ENCODE peak calls at places on chromosomes 13 and 19, in ten cellular contexts. N, U, E, G, P, D, T, J, K and R are unnamed samples.

GRCh38 chr13:40168425-40169155 is 497.9 kb downstream of the FOXO1 start:
- DNase-seq in N (no peak), U (no peak), E (peak), G (no peak), P (no peak), D (no peak), T (no peak), J (peak), K (no peak), R (peak)

GRCh38 chr13:102726430-102726829 is 31.6 kb upstream of the METTL21C start:
- DNase-seq in N (no peak), U (no peak), E (no peak), G (no peak), P (no peak), D (no peak), T (no peak), J (peak), K (peak), R (peak)

GRCh38 chr19:5485286-5485636 is 30.0 kb downstream of the ZNRF4 start:
- DNase-seq in N (no peak), U (no peak), E (no peak), G (no peak), P (no peak), D (no peak), T (no peak), J (no peak), K (no peak), R (no peak)

GRCh38 chr19:18278521-18279265 is 2.7 kb downstream of the JUND start:
- DNase-seq in N (no peak), U (peak), E (no peak), G (no peak), P (no peak), D (no peak), T (peak), J (peak), K (peak), R (peak)

GRCh38 chr19:4172861-4173473 is 9.4 kb downstream of the SIRT6 start:
- DNase-seq in N (no peak), U (peak), E (no peak), G (peak), P (peak), D (peak), T (peak), J (peak), K (no peak), R (peak)

GRCh38 chr13:110064022-110064421 is 242.9 kb downstream of the COL4A1 start:
- DNase-seq in N (no peak), U (no peak), E (no peak), G (no peak), P (no peak), D (no peak), T (no peak), J (no peak), K (no peak), R (no peak)

GRCh38 chr13:103523853-103524252 is 457.6 kb upstream of the SLC10A2 start:
- DNase-seq in N (no peak), U (no peak), E (no peak), G (no peak), P (no peak), D (no peak), T (no peak), J (no peak), K (no peak), R (no peak)

GRCh38 chr19:18951721-18952281 is 10.8 kb upstream of the HOMER3 start:
- DNase-seq in N (peak), U (no peak), E (no peak), G (no peak), P (no peak), D (no peak), T (no peak), J (peak), K (no peak), R (peak)

GRCh38 chr19:42074513-42075363 is 1.2 kb upstream of the ZNF574 start:
- DNase-seq in N (no peak), U (no peak), E (no peak), G (no peak), P (peak), D (peak), T (peak), J (no peak), K (peak), R (no peak)

GRCh38 chr19:50649433-50650391 is at the start of gene C19orf81:
- DNase-seq in N (no peak), U (no peak), E (no peak), G (no peak), P (no peak), D (no peak), T (no peak), J (no peak), K (no peak), R (no peak)

GRCh38 chr13:49904729-49905456 is 31.2 kb downstream of the SPRYD7 start:
- DNase-seq in N (no peak), U (no peak), E (no peak), G (no peak), P (no peak), D (no peak), T (no peak), J (peak), K (no peak), R (no peak)

GRCh38 chr19:18416778-18417249 is 2.4 kb upstream of the SSBP4 start:
- DNase-seq in N (peak), U (peak), E (peak), G (peak), P (peak), D (peak), T (peak), J (peak), K (peak), R (peak)

GRCh38 chr13:32334676-32335075 is 19.4 kb downstream of the BRCA2 start:
- DNase-seq in N (no peak), U (no peak), E (no peak), G (no peak), P (no peak), D (no peak), T (no peak), J (peak), K (no peak), R (peak)

GRCh38 chr13:53445682-53446081 is 417.1 kb downstream of the OLFM4 start:
- DNase-seq in N (no peak), U (no peak), E (no peak), G (no peak), P (no peak), D (no peak), T (no peak), J (no peak), K (no peak), R (no peak)

GRCh38 chr19:53328967-53329366 is 4.6 kb upstream of the ZNF845 start:
- DNase-seq in N (no peak), U (no peak), E (no peak), G (no peak), P (no peak), D (no peak), T (peak), J (no peak), K (no peak), R (peak)
- H3K4me3 ChIP-seq in N (no peak), U (no peak), E (no peak), G (peak), P (no peak), D (peak), T (no peak), J (no peak), K (no peak), R (peak)

GRCh38 chr19:45646345-45646698 is 7.1 kb upstream of the EML2 start:
- DNase-seq in N (no peak), U (no peak), E (no peak), G (no peak), P (no peak), D (no peak), T (no peak), J (no peak), K (no peak), R (no peak)
- H3K4me3 ChIP-seq in N (peak), U (no peak), E (no peak), G (peak), P (no peak), D (no peak), T (no peak), J (no peak), K (peak), R (peak)

DNA sequence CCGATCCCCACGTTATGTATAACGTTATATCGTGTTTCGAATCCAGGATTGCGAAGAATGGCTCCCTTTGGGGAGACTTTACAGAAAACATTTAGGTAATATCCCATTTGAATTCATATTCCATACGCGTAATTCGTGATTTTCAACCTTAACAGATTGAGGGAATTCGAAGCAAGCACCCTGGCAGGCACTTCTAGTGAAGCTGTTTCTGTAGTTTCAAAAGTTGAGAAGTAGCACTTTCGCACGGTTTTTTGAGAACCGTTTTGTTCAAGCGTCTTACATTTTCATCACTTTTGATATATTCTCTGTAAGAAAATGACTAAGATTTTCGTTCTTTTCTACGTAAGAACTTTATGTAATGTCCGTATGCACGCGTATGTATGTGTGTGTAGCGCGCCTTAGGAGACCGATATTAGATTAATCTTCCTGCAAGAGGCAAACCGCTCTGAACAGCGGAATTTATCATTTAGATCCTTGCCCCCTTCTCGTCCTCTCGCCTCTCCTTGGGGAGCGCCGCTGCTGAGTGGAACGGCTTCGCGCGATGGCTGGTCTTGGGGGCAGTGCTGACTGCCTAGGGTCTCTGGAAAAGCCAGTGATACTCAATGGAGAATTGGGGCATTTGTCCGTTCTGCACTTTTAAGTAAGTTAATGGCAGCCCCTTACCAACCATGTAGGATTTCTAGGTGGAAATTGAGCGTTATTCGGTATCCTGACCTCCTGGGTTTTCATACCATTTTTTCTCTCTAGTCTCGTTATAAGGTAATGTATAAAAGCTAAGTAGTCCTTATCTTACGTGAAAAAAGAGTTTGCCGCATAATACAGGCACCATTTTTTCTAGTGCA is 4.8 kb downstream of the MAB21L1 start:
- DNase-seq in N (no peak), U (no peak), E (no peak), G (no peak), P (no peak), D (no peak), T (no peak), J (no peak), K (no peak), R (no peak)
- H3K4me3 ChIP-seq in N (peak), U (peak), E (no peak), G (peak), P (no peak), D (peak), T (no peak), J (no peak), K (no peak), R (no peak)

DNA sequence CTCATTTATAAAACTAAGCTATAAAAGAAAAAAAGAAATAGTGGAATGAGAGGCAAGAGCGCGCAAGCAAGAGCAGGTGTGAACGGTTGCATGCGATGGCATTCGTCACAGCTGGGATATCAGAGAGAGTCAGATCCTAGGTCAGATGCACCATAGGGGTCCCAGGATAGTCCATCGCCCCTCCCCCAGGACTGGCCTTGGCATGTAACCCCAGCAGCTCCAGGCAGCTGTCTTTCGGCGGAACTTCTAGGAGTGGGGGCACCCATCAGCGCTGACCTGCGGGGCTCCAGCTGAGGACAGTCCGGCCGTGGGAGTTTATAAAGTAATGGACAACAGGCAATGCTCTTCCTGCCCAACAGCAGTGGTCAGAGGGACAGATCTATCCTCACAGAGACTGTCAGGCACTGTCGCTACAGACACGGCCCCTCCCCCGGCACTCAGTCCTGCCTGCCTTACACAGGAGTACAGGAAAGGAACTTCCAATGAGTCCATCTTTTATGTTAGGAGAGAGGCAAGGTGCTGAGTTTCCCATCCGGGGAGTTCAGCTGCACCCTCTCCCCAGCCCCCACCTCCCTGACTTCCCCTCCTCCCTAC is 1.4 kb downstream of the SIAH3 start:
- DNase-seq in N (no peak), U (no peak), E (no peak), G (no peak), P (no peak), D (no peak), T (no peak), J (no peak), K (no peak), R (no peak)
- H3K4me3 ChIP-seq in N (no peak), U (no peak), E (no peak), G (no peak), P (peak), D (no peak), T (no peak), J (no peak), K (no peak), R (no peak)

GRCh38 chr19:33724723-33725060 is 72.0 kb upstream of the KCTD15 start:
- DNase-seq in N (no peak), U (no peak), E (no peak), G (no peak), P (peak), D (no peak), T (no peak), J (no peak), K (no peak), R (no peak)

GRCh38 chr19:33725567-33725966 is 71.1 kb upstream of the KCTD15 start:
- DNase-seq in N (no peak), U (no peak), E (no peak), G (no peak), P (peak), D (no peak), T (no peak), J (no peak), K (no peak), R (no peak)

GRCh38 chr19:33728141-33728540 is 68.5 kb upstream of the KCTD15 start:
- DNase-seq in N (no peak), U (no peak), E (no peak), G (no peak), P (no peak), D (no peak), T (no peak), J (no peak), K (no peak), R (no peak)

GRCh38 chr19:33726756-33727155 is 69.9 kb upstream of the KCTD15 start:
- DNase-seq in N (no peak), U (no peak), E (no peak), G (no peak), P (peak), D (no peak), T (no peak), J (no peak), K (no peak), R (no peak)

GRCh38 chr19:33727331-33728028 is 69.2 kb upstream of the KCTD15 start:
- DNase-seq in N (no peak), U (no peak), E (no peak), G (no peak), P (peak), D (no peak), T (peak), J (no peak), K (no peak), R (no peak)
- H3K4me3 ChIP-seq in N (no peak), U (no peak), E (no peak), G (no peak), P (no peak), D (no peak), T (no peak), J (no peak), K (no peak), R (no peak)

DNA sequence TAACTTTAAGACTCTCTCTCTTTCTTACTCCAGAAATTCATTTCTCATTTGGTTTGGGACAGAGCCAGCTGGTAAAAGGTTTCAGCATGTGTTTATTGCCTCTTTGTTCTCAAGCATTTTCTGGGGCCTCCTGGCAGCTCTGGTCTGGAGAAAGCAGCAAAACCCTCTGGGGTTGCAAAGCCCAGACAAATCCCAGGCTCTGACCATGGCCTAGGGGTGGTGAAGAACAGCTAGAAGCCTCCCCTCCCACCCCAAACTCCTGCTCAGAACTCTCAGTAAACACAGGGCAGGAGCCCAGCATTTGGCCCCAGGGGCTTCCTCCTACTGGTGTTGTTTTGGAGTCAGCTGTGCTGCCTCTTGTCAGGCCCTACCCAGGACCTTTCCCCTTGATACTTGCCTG is 124.2 kb upstream of the SERP2 start:
- DNase-seq in N (peak), U (peak), E (peak), G (peak), P (no peak), D (peak), T (peak), J (peak), K (no peak), R (peak)
- H3K4me3 ChIP-seq in N (no peak), U (no peak), E (no peak), G (no peak), P (no peak), D (no peak), T (no peak), J (no peak), K (no peak), R (no peak)